ENCODE peak calls at places on chromosomes 16 and 17, in four cellular contexts. One of them, this sample, is unnamed.

GRCh38 chr17:80861892-80862291 is 129.7 kb upstream of the CHMP6 start:
- DNase-seq in GM12878: no peak
- DNase-seq in HL-60: no peak
- DNase-seq in K562: no peak
- DNase-seq in this sample: no peak

GRCh38 chr16:78706637-78707036 is 607.2 kb downstream of the WWOX start:
- DNase-seq in HL-60: no peak
- DNase-seq in K562: no peak
- DNase-seq in GM12878: no peak
- DNase-seq in this sample: no peak

GRCh38 chr17:50708050-50709000 is 611 bp upstream of the ANKRD40 start:
- DNase-seq in K562: peak
- DNase-seq in GM12878: peak
- DNase-seq in HL-60: no peak
- DNase-seq in this sample: no peak

GRCh38 chr16:12906765-12907516 is 5.5 kb downstream of the SHISA9 start:
- DNase-seq in HL-60: no peak
- DNase-seq in GM12878: no peak
- DNase-seq in K562: no peak
- DNase-seq in this sample: no peak

GRCh38 chr16:48112603-48113400 is 43.0 kb downstream of the ABCC12 start:
- DNase-seq in GM12878: no peak
- DNase-seq in K562: no peak
- DNase-seq in HL-60: no peak
- DNase-seq in this sample: no peak

GRCh38 chr17:79950711-79951110 is 85.0 kb downstream of the TBC1D16 start:
- DNase-seq in GM12878: no peak
- DNase-seq in K562: no peak
- DNase-seq in HL-60: no peak
- DNase-seq in this sample: no peak

GRCh38 chr17:50498021-50498874 is 10.0 kb upstream of the MYCBPAP start:
- DNase-seq in HL-60: no peak
- DNase-seq in GM12878: no peak
- DNase-seq in K562: no peak
- DNase-seq in this sample: no peak

GRCh38 chr16:23182675-23183485 is at the start of gene SCNN1G:
- DNase-seq in HL-60: no peak
- DNase-seq in GM12878: no peak
- DNase-seq in K562: no peak
- DNase-seq in this sample: peak

GRCh38 chr17:79388556-79389295 is 222.1 kb downstream of the RBFOX3 start:
- DNase-seq in GM12878: no peak
- DNase-seq in K562: peak
- DNase-seq in HL-60: no peak
- DNase-seq in this sample: peak

GRCh38 chr16:70770968-70771552 is 29.9 kb downstream of the VAC14 start:
- DNase-seq in HL-60: no peak
- DNase-seq in K562: peak
- DNase-seq in GM12878: no peak
- DNase-seq in this sample: peak

GRCh38 chr16:82741073-82741615 is 114.4 kb downstream of the CDH13 start:
- DNase-seq in GM12878: no peak
- DNase-seq in HL-60: no peak
- DNase-seq in K562: no peak
- DNase-seq in this sample: no peak

GRCh38 chr17:39813631-39814030 is 50.5 kb downstream of the IKZF3 start:
- DNase-seq in HL-60: no peak
- DNase-seq in GM12878: no peak
- DNase-seq in K562: no peak
- DNase-seq in this sample: no peak

GRCh38 chr17:40303009-40303657 is 5.8 kb upstream of the RARA start:
- DNase-seq in K562: peak
- DNase-seq in HL-60: no peak
- DNase-seq in GM12878: no peak
- DNase-seq in this sample: no peak

GRCh38 chr17:79983456-79983855 is 52.2 kb downstream of the TBC1D16 start:
- DNase-seq in GM12878: no peak
- DNase-seq in HL-60: no peak
- DNase-seq in K562: no peak
- DNase-seq in this sample: peak

GRCh38 chr16:22624759-22625533 is 114.3 kb downstream of the NPIPB5 start:
- DNase-seq in GM12878: no peak
- DNase-seq in K562: no peak
- DNase-seq in HL-60: no peak
- DNase-seq in this sample: no peak

GRCh38 chr17:3710951-3711383 is 12.7 kb upstream of the HASPIN start:
- DNase-seq in GM12878: peak
- DNase-seq in HL-60: no peak
- DNase-seq in K562: no peak
- DNase-seq in this sample: peak

GRCh38 chr16:28538733-28539596 is at the start of gene NUPR1:
- DNase-seq in HL-60: no peak
- DNase-seq in GM12878: no peak
- DNase-seq in K562: no peak
- DNase-seq in this sample: no peak

GRCh38 chr17:81579821-81580321 is 27.7 kb upstream of the FAAP100 start:
- DNase-seq in GM12878: no peak
- DNase-seq in K562: peak
- DNase-seq in HL-60: no peak
- DNase-seq in this sample: no peak

GRCh38 chr17:29587591-29587990 is 1.9 kb downstream of the GIT1 start:
- DNase-seq in GM12878: no peak
- DNase-seq in K562: no peak
- DNase-seq in HL-60: no peak
- DNase-seq in this sample: no peak

GRCh38 chr17:81567191-81567590 is 15.0 kb upstream of the FAAP100 start:
- DNase-seq in K562: no peak
- DNase-seq in GM12878: no peak
- DNase-seq in HL-60: no peak
- DNase-seq in this sample: no peak

GRCh38 chr16:85950519-85950918 is 51.6 kb downstream of the IRF8 start:
- DNase-seq in HL-60: no peak
- DNase-seq in GM12878: no peak
- DNase-seq in K562: no peak
- DNase-seq in this sample: no peak

GRCh38 chr16:87598431-87598830 is 3.9 kb upstream of the JPH3 start:
- DNase-seq in GM12878: no peak
- DNase-seq in HL-60: no peak
- DNase-seq in K562: no peak
- DNase-seq in this sample: no peak
- TF ChIP-seq SPI1 in GM12878: no peak
- TF ChIP-seq SPI1 in HL-60: no peak
- TF ChIP-seq SPI1 in K562: no peak
- TF ChIP-seq SPI1 in this sample: no peak

GRCh38 chr16:56353054-56353921 is 72.1 kb downstream of the AMFR start:
- DNase-seq in K562: no peak
- DNase-seq in GM12878: no peak
- DNase-seq in HL-60: no peak
- DNase-seq in this sample: peak

GRCh38 chr16:56354016-56354415 is 71.3 kb downstream of the AMFR start:
- DNase-seq in GM12878: no peak
- DNase-seq in K562: no peak
- DNase-seq in HL-60: no peak
- DNase-seq in this sample: no peak

GRCh38 chr16:56355221-56355620 is 70.1 kb downstream of the AMFR start:
- DNase-seq in K562: no peak
- DNase-seq in GM12878: no peak
- DNase-seq in HL-60: no peak
- DNase-seq in this sample: no peak

GRCh38 chr16:56355786-56356275 is 69.5 kb downstream of the AMFR start:
- DNase-seq in HL-60: no peak
- DNase-seq in GM12878: no peak
- DNase-seq in K562: peak
- DNase-seq in this sample: peak

GRCh38 chr16:56354746-56355145 is 70.6 kb downstream of the AMFR start:
- DNase-seq in GM12878: no peak
- DNase-seq in HL-60: no peak
- DNase-seq in K562: no peak
- DNase-seq in this sample: no peak
- TF ChIP-seq SPI1 in GM12878: no peak
- TF ChIP-seq SPI1 in HL-60: no peak
- TF ChIP-seq SPI1 in K562: no peak
- TF ChIP-seq SPI1 in this sample: no peak

DNA sequence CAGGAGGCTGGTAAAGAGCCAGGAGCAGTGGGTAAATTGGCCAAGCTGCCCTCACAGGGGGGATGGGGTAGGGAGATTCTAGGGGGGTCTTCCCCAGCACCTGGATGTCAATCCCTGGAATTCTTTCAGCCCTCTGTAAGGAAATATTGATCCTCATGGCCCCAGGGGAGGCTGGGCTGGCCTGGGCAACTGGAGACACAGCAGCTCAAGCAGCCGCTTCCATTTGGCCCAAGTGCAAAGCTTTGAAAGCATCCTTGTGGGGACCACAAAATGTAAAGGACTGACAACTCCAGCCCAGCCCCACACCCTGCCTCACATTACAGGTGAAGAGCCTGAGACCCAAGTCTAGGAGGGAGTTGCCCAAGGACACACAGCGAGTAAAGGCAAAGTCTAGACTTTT is 39.4 kb upstream of the MRPS23 start:
- DNase-seq in GM12878: no peak
- DNase-seq in K562: no peak
- DNase-seq in HL-60: no peak
- DNase-seq in this sample: no peak
- TF ChIP-seq SPI1 in GM12878: no peak
- TF ChIP-seq SPI1 in K562: no peak
- TF ChIP-seq SPI1 in HL-60: no peak
- TF ChIP-seq SPI1 in this sample: no peak

GRCh38 chr17:46175891-46176290 is 17.3 kb downstream of the KANSL1 start:
- DNase-seq in HL-60: no peak
- DNase-seq in GM12878: no peak
- DNase-seq in K562: no peak
- DNase-seq in this sample: no peak
- TF ChIP-seq SPI1 in HL-60: no peak
- TF ChIP-seq SPI1 in GM12878: no peak
- TF ChIP-seq SPI1 in K562: no peak
- TF ChIP-seq SPI1 in this sample: no peak

GRCh38 chr16:77043076-77043475 is 147.9 kb upstream of the MON1B start:
- DNase-seq in HL-60: no peak
- DNase-seq in K562: peak
- DNase-seq in GM12878: no peak
- DNase-seq in this sample: no peak
- TF ChIP-seq SPI1 in HL-60: peak
- TF ChIP-seq SPI1 in K562: no peak
- TF ChIP-seq SPI1 in GM12878: no peak
- TF ChIP-seq SPI1 in this sample: no peak

GRCh38 chr17:7325031-7325528 is 4.1 kb downstream of the NEURL4 start:
- DNase-seq in K562: no peak
- DNase-seq in GM12878: no peak
- DNase-seq in HL-60: no peak
- DNase-seq in this sample: no peak

GRCh38 chr17:7324438-7324779 is 4.7 kb downstream of the NEURL4 start:
- DNase-seq in K562: no peak
- DNase-seq in HL-60: no peak
- DNase-seq in GM12878: no peak
- DNase-seq in this sample: no peak

GRCh38 chr17:7322520-7323194 is 6.5 kb downstream of the NEURL4 start:
- DNase-seq in K562: no peak
- DNase-seq in HL-60: no peak
- DNase-seq in GM12878: no peak
- DNase-seq in this sample: peak

GRCh38 chr17:7326186-7326585 is 2.9 kb downstream of the NEURL4 start:
- DNase-seq in HL-60: no peak
- DNase-seq in K562: no peak
- DNase-seq in GM12878: no peak
- DNase-seq in this sample: no peak

GRCh38 chr17:7323731-7324437 is 5.3 kb downstream of the NEURL4 start:
- DNase-seq in K562: peak
- DNase-seq in GM12878: no peak
- DNase-seq in HL-60: no peak
- DNase-seq in this sample: peak
- TF ChIP-seq SPI1 in K562: no peak
- TF ChIP-seq SPI1 in GM12878: no peak
- TF ChIP-seq SPI1 in HL-60: no peak
- TF ChIP-seq SPI1 in this sample: no peak

DNA sequence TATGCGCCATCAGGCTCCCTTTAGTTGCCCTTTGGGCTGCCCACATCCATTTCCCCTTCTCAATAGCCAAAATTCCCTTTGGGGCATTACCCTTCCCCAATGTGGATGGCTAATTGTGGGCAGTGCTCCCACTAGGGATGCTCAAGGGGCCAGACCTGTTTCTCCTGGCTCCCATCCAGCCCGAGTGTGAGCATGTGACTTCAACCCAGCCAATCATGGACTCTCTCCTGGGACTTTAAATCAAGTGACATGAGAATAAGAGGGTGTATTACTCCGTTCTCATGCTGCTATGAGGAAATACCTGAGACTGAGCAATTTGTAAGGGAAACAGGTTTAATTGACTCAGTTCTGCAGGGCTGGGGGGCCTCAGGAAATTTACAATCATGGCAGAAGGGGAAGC is 60.9 kb upstream of the WSB1 start:
- DNase-seq in K562: peak
- DNase-seq in GM12878: no peak
- DNase-seq in HL-60: no peak
- DNase-seq in this sample: no peak
- TF ChIP-seq SPI1 in K562: no peak
- TF ChIP-seq SPI1 in GM12878: no peak
- TF ChIP-seq SPI1 in HL-60: no peak
- TF ChIP-seq SPI1 in this sample: no peak

DNA sequence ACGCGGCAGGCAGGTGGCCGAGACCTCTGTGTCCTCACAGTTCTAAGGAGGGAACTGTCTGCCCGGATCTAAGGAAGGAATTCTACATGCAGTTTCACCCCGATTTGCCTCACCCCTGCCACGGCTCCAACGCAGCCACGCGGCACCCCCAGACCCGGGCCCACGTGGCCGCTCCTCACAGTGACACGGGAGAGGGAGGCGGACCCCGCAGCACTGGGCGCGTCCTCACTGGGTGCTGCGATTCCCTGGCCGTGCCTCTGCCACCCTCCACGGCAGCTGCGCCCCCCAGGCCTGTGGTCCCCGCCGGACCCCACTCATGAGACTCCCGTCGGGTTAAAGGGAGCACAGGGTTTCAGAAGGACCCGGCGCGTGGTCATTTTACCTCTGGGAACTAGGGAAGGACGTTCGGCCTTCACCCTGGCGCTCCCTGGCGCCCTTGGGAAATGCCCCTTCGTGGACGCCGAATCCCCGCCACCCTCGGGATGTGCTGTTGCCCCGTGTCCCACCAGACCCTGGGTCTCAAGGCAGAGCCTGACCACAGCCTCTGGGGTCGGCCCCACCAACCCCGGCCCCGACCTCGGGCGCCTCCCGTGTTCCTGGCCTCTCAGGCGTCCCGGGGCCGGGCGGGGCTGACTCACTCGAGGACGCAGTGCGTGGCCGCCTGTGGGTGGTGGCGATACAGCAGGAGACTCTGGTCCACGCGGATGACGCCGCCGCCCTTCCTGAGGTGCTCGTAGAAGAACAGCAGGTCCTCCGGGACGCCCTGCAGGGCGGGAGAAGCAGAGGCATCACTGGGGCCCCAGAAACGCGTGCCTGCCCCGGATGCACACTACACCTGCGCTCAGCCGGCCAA is 118.8 kb upstream of the METRNL start:
- DNase-seq in K562: no peak
- DNase-seq in HL-60: no peak
- DNase-seq in GM12878: no peak
- DNase-seq in this sample: no peak
- TF ChIP-seq SPI1 in K562: no peak
- TF ChIP-seq SPI1 in HL-60: no peak
- TF ChIP-seq SPI1 in GM12878: no peak
- TF ChIP-seq SPI1 in this sample: no peak

GRCh38 chr17:69588316-69588715 is 173.8 kb downstream of the MAP2K6 start:
- DNase-seq in HL-60: no peak
- DNase-seq in GM12878: no peak
- DNase-seq in K562: no peak
- DNase-seq in this sample: no peak
- TF ChIP-seq SPI1 in HL-60: no peak
- TF ChIP-seq SPI1 in GM12878: no peak
- TF ChIP-seq SPI1 in K562: no peak
- TF ChIP-seq SPI1 in this sample: no peak

This sample was measured in GM12891.